ENCODE peak calls at places on chromosomes 13 and 19, in nine cellular contexts. One of them, this sample, is unnamed.
A peak's percentile ranks its signal among the peaks of the same experiment; 100 is the strongest.

GRCh38 chr13:60351326-60351725 is 45.7 kb upstream of the TDRD3 start:
- DNase-seq in activated CD8-positive, alpha-beta memory T cell treated with anti-CD3 and anti-CD28 coated beads for 1 hour: no peak
- DNase-seq in T-helper 17 cell: no peak
- DNase-seq in T-helper 9 cell: no peak
- DNase-seq in ACHN: peak; percentile 20
- DNase-seq in ascending aorta: no peak
- DNase-seq in hepatocyte: peak; percentile 20
- DNase-seq in psoas muscle: no peak
- DNase-seq in AG09319: peak; percentile 77
- DNase-seq in this sample: no peak

GRCh38 chr19:40681039-40681438 is 9.4 kb downstream of the NUMBL start:
- DNase-seq in hepatocyte: no peak
- DNase-seq in ascending aorta: no peak
- DNase-seq in T-helper 17 cell: no peak
- DNase-seq in psoas muscle: no peak
- DNase-seq in ACHN: no peak
- DNase-seq in activated CD8-positive, alpha-beta memory T cell treated with anti-CD3 and anti-CD28 coated beads for 1 hour: no peak
- DNase-seq in T-helper 9 cell: no peak
- DNase-seq in AG09319: no peak
- DNase-seq in this sample: no peak

GRCh38 chr13:33132644-33133440 is 116.6 kb downstream of the KL start:
- DNase-seq in psoas muscle: no peak
- DNase-seq in T-helper 17 cell: no peak
- DNase-seq in ACHN: no peak
- DNase-seq in activated CD8-positive, alpha-beta memory T cell treated with anti-CD3 and anti-CD28 coated beads for 1 hour: no peak
- DNase-seq in hepatocyte: no peak
- DNase-seq in AG09319: no peak
- DNase-seq in T-helper 9 cell: no peak
- DNase-seq in ascending aorta: peak; percentile 54
- DNase-seq in this sample: no peak

GRCh38 chr13:59745395-59745788 is 418.3 kb downstream of the DIAPH3 start:
- DNase-seq in AG09319: no peak
- DNase-seq in ACHN: peak; percentile 37
- DNase-seq in hepatocyte: peak; percentile 16
- DNase-seq in activated CD8-positive, alpha-beta memory T cell treated with anti-CD3 and anti-CD28 coated beads for 1 hour: no peak
- DNase-seq in T-helper 17 cell: no peak
- DNase-seq in psoas muscle: no peak
- DNase-seq in ascending aorta: no peak
- DNase-seq in T-helper 9 cell: no peak
- DNase-seq in this sample: no peak

GRCh38 chr13:68927387-68928026 is 1180.1 kb upstream of the ATXN8OS start:
- DNase-seq in ascending aorta: no peak
- DNase-seq in AG09319: no peak
- DNase-seq in T-helper 9 cell: no peak
- DNase-seq in T-helper 17 cell: no peak
- DNase-seq in psoas muscle: no peak
- DNase-seq in hepatocyte: peak; percentile 70
- DNase-seq in activated CD8-positive, alpha-beta memory T cell treated with anti-CD3 and anti-CD28 coated beads for 1 hour: no peak
- DNase-seq in ACHN: peak; percentile 43
- DNase-seq in this sample: no peak

GRCh38 chr19:51016798-51017683 is 2.5 kb downstream of the KLK10 start:
- DNase-seq in ACHN: peak; percentile 49
- DNase-seq in T-helper 9 cell: peak; percentile 23
- DNase-seq in ascending aorta: peak; percentile 67
- DNase-seq in psoas muscle: no peak
- DNase-seq in T-helper 17 cell: peak; percentile 16
- DNase-seq in hepatocyte: peak; percentile 69
- DNase-seq in AG09319: no peak
- DNase-seq in activated CD8-positive, alpha-beta memory T cell treated with anti-CD3 and anti-CD28 coated beads for 1 hour: no peak
- DNase-seq in this sample: peak; percentile 23

GRCh38 chr13:67096418-67096817 is 133.7 kb downstream of the PCDH9 start:
- DNase-seq in ACHN: no peak
- DNase-seq in T-helper 9 cell: no peak
- DNase-seq in activated CD8-positive, alpha-beta memory T cell treated with anti-CD3 and anti-CD28 coated beads for 1 hour: no peak
- DNase-seq in T-helper 17 cell: no peak
- DNase-seq in ascending aorta: no peak
- DNase-seq in AG09319: no peak
- DNase-seq in psoas muscle: no peak
- DNase-seq in hepatocyte: no peak
- DNase-seq in this sample: no peak

GRCh38 chr19:3606690-3607289 is at the start of gene TBXA2R:
- DNase-seq in T-helper 17 cell: peak; percentile 29
- DNase-seq in ACHN: peak; percentile 54
- DNase-seq in ascending aorta: peak; percentile 91
- DNase-seq in psoas muscle: peak; percentile 84
- DNase-seq in activated CD8-positive, alpha-beta memory T cell treated with anti-CD3 and anti-CD28 coated beads for 1 hour: no peak
- DNase-seq in hepatocyte: peak; percentile 55
- DNase-seq in AG09319: no peak
- DNase-seq in T-helper 9 cell: peak; percentile 21
- DNase-seq in this sample: peak; percentile 43

GRCh38 chr13:102597029-102598015 is 536 bp downstream of the TPP2 start:
- DNase-seq in psoas muscle: peak; percentile 40
- DNase-seq in ACHN: peak; percentile 19
- DNase-seq in ascending aorta: peak; percentile 68
- DNase-seq in AG09319: peak; percentile 18
- DNase-seq in T-helper 9 cell: peak; percentile 2
- DNase-seq in T-helper 17 cell: no peak
- DNase-seq in activated CD8-positive, alpha-beta memory T cell treated with anti-CD3 and anti-CD28 coated beads for 1 hour: no peak
- DNase-seq in hepatocyte: peak; percentile 34
- DNase-seq in this sample: no peak

GRCh38 chr19:48900477-48901452 is 653 bp downstream of the NUCB1 start:
- DNase-seq in ascending aorta: no peak
- DNase-seq in hepatocyte: no peak
- DNase-seq in AG09319: no peak
- DNase-seq in ACHN: peak; percentile 23
- DNase-seq in T-helper 17 cell: no peak
- DNase-seq in T-helper 9 cell: no peak
- DNase-seq in activated CD8-positive, alpha-beta memory T cell treated with anti-CD3 and anti-CD28 coated beads for 1 hour: no peak
- DNase-seq in psoas muscle: no peak
- DNase-seq in this sample: no peak